ENCODE peak calls at places on chromosomes 12 and 14, in eight cellular contexts. One of them, this sample, is unnamed.
A peak's percentile ranks its signal among the peaks of the same experiment; 100 is the strongest.

GRCh38 chr14:20601522-20601921 is 10.3 kb upstream of the RNASE12 start:
- DNase-seq in left lung: no peak
- DNase-seq in mammary epithelial cell: no peak
- DNase-seq in left ventricle myocardium inferior: no peak
- DNase-seq in RWPE2: no peak
- DNase-seq in naive thymus-derived CD4-positive, alpha-beta T cell: no peak
- DNase-seq in Peyer's patch: no peak
- DNase-seq in Panc1: no peak
- DNase-seq in this sample: no peak

GRCh38 chr14:72024043-72024407 is 91.8 kb downstream of the RGS6 start:
- DNase-seq in naive thymus-derived CD4-positive, alpha-beta T cell: no peak
- DNase-seq in left ventricle myocardium inferior: no peak
- DNase-seq in Panc1: peak; percentile 15
- DNase-seq in mammary epithelial cell: peak; percentile 14
- DNase-seq in RWPE2: no peak
- DNase-seq in Peyer's patch: peak; percentile 54
- DNase-seq in left lung: no peak
- DNase-seq in this sample: no peak

GRCh38 chr12:14948672-14949071 is 10.3 kb upstream of the ERP27 start:
- DNase-seq in Peyer's patch: peak; percentile 70
- DNase-seq in left ventricle myocardium inferior: no peak
- DNase-seq in RWPE2: no peak
- DNase-seq in left lung: no peak
- DNase-seq in mammary epithelial cell: peak; percentile 50
- DNase-seq in Panc1: no peak
- DNase-seq in naive thymus-derived CD4-positive, alpha-beta T cell: no peak
- DNase-seq in this sample: no peak

GRCh38 chr14:56889705-56890104 is 79.4 kb upstream of the OTX2 start:
- DNase-seq in Peyer's patch: no peak
- DNase-seq in RWPE2: no peak
- DNase-seq in naive thymus-derived CD4-positive, alpha-beta T cell: no peak
- DNase-seq in left ventricle myocardium inferior: no peak
- DNase-seq in Panc1: no peak
- DNase-seq in left lung: no peak
- DNase-seq in mammary epithelial cell: no peak
- DNase-seq in this sample: no peak

GRCh38 chr14:23862513-23862912 is 91.1 kb upstream of the DHRS4 start:
- DNase-seq in left ventricle myocardium inferior: no peak
- DNase-seq in mammary epithelial cell: no peak
- DNase-seq in Panc1: no peak
- DNase-seq in naive thymus-derived CD4-positive, alpha-beta T cell: no peak
- DNase-seq in left lung: no peak
- DNase-seq in Peyer's patch: no peak
- DNase-seq in RWPE2: no peak
- DNase-seq in this sample: no peak

GRCh38 chr14:71665157-71665556 is 267.1 kb upstream of the RGS6 start:
- DNase-seq in mammary epithelial cell: peak; percentile 50
- DNase-seq in RWPE2: no peak
- DNase-seq in Panc1: no peak
- DNase-seq in left lung: no peak
- DNase-seq in Peyer's patch: no peak
- DNase-seq in naive thymus-derived CD4-positive, alpha-beta T cell: no peak
- DNase-seq in left ventricle myocardium inferior: no peak
- DNase-seq in this sample: no peak

GRCh38 chr12:132563911-132564310 is 46.5 kb downstream of the LRCOL1 start:
- DNase-seq in Panc1: no peak
- DNase-seq in left ventricle myocardium inferior: no peak
- DNase-seq in mammary epithelial cell: no peak
- DNase-seq in Peyer's patch: no peak
- DNase-seq in naive thymus-derived CD4-positive, alpha-beta T cell: no peak
- DNase-seq in left lung: no peak
- DNase-seq in RWPE2: no peak
- DNase-seq in this sample: no peak

GRCh38 chr12:120692524-120693033 is 5.6 kb downstream of the MLEC start:
- DNase-seq in left lung: no peak
- DNase-seq in Peyer's patch: no peak
- DNase-seq in mammary epithelial cell: no peak
- DNase-seq in Panc1: no peak
- DNase-seq in RWPE2: no peak
- DNase-seq in naive thymus-derived CD4-positive, alpha-beta T cell: no peak
- DNase-seq in left ventricle myocardium inferior: no peak
- DNase-seq in this sample: no peak

GRCh38 chr12:26292596-26292995 is 97.2 kb downstream of the SSPN start:
- DNase-seq in Panc1: no peak
- DNase-seq in Peyer's patch: no peak
- DNase-seq in left lung: no peak
- DNase-seq in mammary epithelial cell: peak; percentile 83
- DNase-seq in RWPE2: no peak
- DNase-seq in naive thymus-derived CD4-positive, alpha-beta T cell: no peak
- DNase-seq in left ventricle myocardium inferior: no peak
- DNase-seq in this sample: no peak

DNA sequence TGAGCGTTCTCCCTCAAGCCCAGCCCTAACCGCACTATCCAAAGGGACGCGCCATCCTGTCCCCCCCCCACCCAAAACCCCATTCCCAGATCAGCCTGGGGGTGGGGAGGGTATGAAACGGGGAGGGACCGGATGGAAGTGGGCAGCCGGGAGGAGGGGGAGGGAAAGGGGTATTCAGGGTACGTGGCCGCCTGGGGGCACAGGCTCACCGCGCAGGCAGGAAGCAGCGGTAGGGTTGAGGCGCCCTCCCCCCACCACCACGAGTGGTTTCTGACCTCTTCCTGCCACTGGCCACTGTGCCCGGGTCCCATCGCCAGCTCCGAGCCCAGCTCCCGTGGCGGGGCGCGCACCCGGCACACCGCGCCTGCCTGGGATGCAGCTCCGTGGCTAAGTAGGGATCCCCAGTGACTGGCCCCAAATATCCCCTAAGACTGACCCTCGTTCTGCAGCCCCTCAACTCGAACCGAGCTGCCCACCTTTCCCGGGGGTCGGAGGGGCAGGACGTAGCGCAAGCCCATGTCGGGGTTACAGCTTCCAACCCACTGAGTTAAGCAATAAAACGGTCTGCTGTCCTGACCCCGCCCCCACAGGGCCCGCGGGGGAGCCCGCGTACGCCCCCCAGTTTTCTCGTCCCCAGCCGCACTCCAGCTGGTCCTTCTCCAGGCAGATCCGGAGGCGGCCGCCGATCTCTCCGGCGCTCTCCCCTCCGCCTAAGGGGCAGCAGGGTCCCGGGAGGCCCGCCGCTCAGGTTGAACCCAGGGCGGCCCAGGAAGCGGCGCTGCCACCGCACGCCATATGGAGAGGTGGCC is 1.2 kb downstream of the ACTN1 start:
- DNase-seq in RWPE2: peak; percentile 99
- DNase-seq in Panc1: no peak
- DNase-seq in Peyer's patch: peak; percentile 74
- DNase-seq in mammary epithelial cell: peak; percentile 84
- DNase-seq in naive thymus-derived CD4-positive, alpha-beta T cell: peak; percentile 35
- DNase-seq in left ventricle myocardium inferior: peak; percentile 64
- DNase-seq in left lung: peak; percentile 80
- DNase-seq in this sample: peak; percentile 81
- H3K4me1 ChIP-seq in RWPE2: peaks cover 62% of the 10 kb centered on the region
- H3K4me1 ChIP-seq in Panc1: peaks cover 24% of the 10 kb centered on the region
- H3K4me1 ChIP-seq in Peyer's patch: no peaks in the 10 kb centered on the region
- H3K4me1 ChIP-seq in mammary epithelial cell: peaks cover 57% of the 10 kb centered on the region
- H3K4me1 ChIP-seq in naive thymus-derived CD4-positive, alpha-beta T cell: peaks cover 5% of the 10 kb centered on the region
- H3K4me1 ChIP-seq in left ventricle myocardium inferior: peaks cover 70% of the 10 kb centered on the region
- H3K4me1 ChIP-seq in left lung: peaks cover 56% of the 10 kb centered on the region
- H3K4me1 ChIP-seq in this sample: peaks cover 40% of the 10 kb centered on the region

GRCh38 chr12:40164034-40164433 is 58.2 kb upstream of the SLC2A13 start:
- DNase-seq in left lung: no peak
- DNase-seq in mammary epithelial cell: no peak
- DNase-seq in Peyer's patch: no peak
- DNase-seq in naive thymus-derived CD4-positive, alpha-beta T cell: no peak
- DNase-seq in left ventricle myocardium inferior: no peak
- DNase-seq in Panc1: no peak
- DNase-seq in RWPE2: no peak
- DNase-seq in this sample: no peak
- H3K9me3 ChIP-seq in left lung: no peaks in the 10 kb centered on the region
- H3K9me3 ChIP-seq in mammary epithelial cell: no peaks in the 10 kb centered on the region
- H3K9me3 ChIP-seq in Peyer's patch: no peaks in the 10 kb centered on the region
- H3K9me3 ChIP-seq in naive thymus-derived CD4-positive, alpha-beta T cell: no peaks in the 10 kb centered on the region
- H3K9me3 ChIP-seq in left ventricle myocardium inferior: peaks cover 20% of the 10 kb centered on the region
- H3K9me3 ChIP-seq in Panc1: peaks cover 4% of the 10 kb centered on the region
- H3K9me3 ChIP-seq in RWPE2: no peaks in the 10 kb centered on the region
- H3K9me3 ChIP-seq in this sample: no peaks in the 10 kb centered on the region

DNA sequence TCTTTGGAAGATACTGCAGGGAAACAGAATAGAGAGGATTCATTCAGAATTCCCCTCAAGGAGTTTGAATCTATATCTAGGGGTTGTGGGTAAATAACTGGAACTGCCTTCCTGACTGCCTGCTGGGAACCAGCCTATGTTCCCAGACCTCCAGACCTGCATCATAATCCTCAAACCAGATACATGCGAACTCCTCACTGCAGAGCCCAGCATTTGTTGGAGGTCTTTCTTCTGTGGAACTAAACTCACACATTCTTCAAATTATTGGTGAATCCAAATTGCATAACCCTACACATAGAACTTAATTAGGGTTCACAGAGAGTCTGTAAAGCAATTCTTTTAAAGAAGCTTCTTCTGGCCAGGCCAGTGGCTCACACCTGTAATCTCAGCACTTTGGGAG is 40.9 kb downstream of the GPR19 start:
- DNase-seq in Peyer's patch: no peak
- DNase-seq in Panc1: no peak
- DNase-seq in left ventricle myocardium inferior: no peak
- DNase-seq in RWPE2: no peak
- DNase-seq in left lung: no peak
- DNase-seq in naive thymus-derived CD4-positive, alpha-beta T cell: no peak
- DNase-seq in mammary epithelial cell: no peak
- DNase-seq in this sample: no peak
- H3K27ac ChIP-seq in Peyer's patch: no peak overlapping the region
- H3K27ac ChIP-seq in Panc1: no peak overlapping the region
- H3K27ac ChIP-seq in left ventricle myocardium inferior: no peak overlapping the region
- H3K27ac ChIP-seq in RWPE2: no peak overlapping the region
- H3K27ac ChIP-seq in left lung: no peak overlapping the region
- H3K27ac ChIP-seq in naive thymus-derived CD4-positive, alpha-beta T cell: no peak overlapping the region
- H3K27ac ChIP-seq in mammary epithelial cell: no peak overlapping the region
- H3K27ac ChIP-seq in this sample: no peak overlapping the region

GRCh38 chr12:85157023-85157626 is 121.0 kb downstream of the LRRIQ1 start:
- DNase-seq in naive thymus-derived CD4-positive, alpha-beta T cell: no peak
- DNase-seq in mammary epithelial cell: no peak
- DNase-seq in Peyer's patch: no peak
- DNase-seq in Panc1: no peak
- DNase-seq in RWPE2: no peak
- DNase-seq in left ventricle myocardium inferior: no peak
- DNase-seq in left lung: no peak
- DNase-seq in this sample: no peak

GRCh38 chr12:85155791-85156190 is 119.6 kb downstream of the LRRIQ1 start:
- DNase-seq in mammary epithelial cell: no peak
- DNase-seq in Peyer's patch: no peak
- DNase-seq in naive thymus-derived CD4-positive, alpha-beta T cell: no peak
- DNase-seq in Panc1: no peak
- DNase-seq in left ventricle myocardium inferior: no peak
- DNase-seq in left lung: no peak
- DNase-seq in RWPE2: no peak
- DNase-seq in this sample: no peak

GRCh38 chr12:85156569-85156968 is 120.4 kb downstream of the LRRIQ1 start:
- DNase-seq in naive thymus-derived CD4-positive, alpha-beta T cell: no peak
- DNase-seq in RWPE2: no peak
- DNase-seq in left ventricle myocardium inferior: no peak
- DNase-seq in Panc1: no peak
- DNase-seq in Peyer's patch: no peak
- DNase-seq in left lung: no peak
- DNase-seq in mammary epithelial cell: no peak
- DNase-seq in this sample: no peak
- H3K4me1 ChIP-seq in naive thymus-derived CD4-positive, alpha-beta T cell: no peaks in the 10 kb centered on the region
- H3K4me1 ChIP-seq in RWPE2: no peaks in the 10 kb centered on the region
- H3K4me1 ChIP-seq in left ventricle myocardium inferior: no peaks in the 10 kb centered on the region
- H3K4me1 ChIP-seq in Panc1: no peaks in the 10 kb centered on the region
- H3K4me1 ChIP-seq in Peyer's patch: no peaks in the 10 kb centered on the region
- H3K4me1 ChIP-seq in left lung: no peaks in the 10 kb centered on the region
- H3K4me1 ChIP-seq in mammary epithelial cell: no peaks in the 10 kb centered on the region
- H3K4me1 ChIP-seq in this sample: no peaks in the 10 kb centered on the region

GRCh38 chr12:31966558-31967205 is 7.5 kb downstream of the RESF1 start:
- DNase-seq in left lung: no peak
- DNase-seq in RWPE2: no peak
- DNase-seq in Peyer's patch: no peak
- DNase-seq in left ventricle myocardium inferior: no peak
- DNase-seq in naive thymus-derived CD4-positive, alpha-beta T cell: no peak
- DNase-seq in mammary epithelial cell: no peak
- DNase-seq in Panc1: no peak
- DNase-seq in this sample: no peak
- H3K9me3 ChIP-seq in left lung: no peaks in the 10 kb centered on the region
- H3K9me3 ChIP-seq in RWPE2: no peaks in the 10 kb centered on the region
- H3K9me3 ChIP-seq in Peyer's patch: no peaks in the 10 kb centered on the region
- H3K9me3 ChIP-seq in left ventricle myocardium inferior: no peaks in the 10 kb centered on the region
- H3K9me3 ChIP-seq in naive thymus-derived CD4-positive, alpha-beta T cell: peaks cover 8% of the 10 kb centered on the region
- H3K9me3 ChIP-seq in mammary epithelial cell: no peaks in the 10 kb centered on the region
- H3K9me3 ChIP-seq in Panc1: peaks cover 1% of the 10 kb centered on the region
- H3K9me3 ChIP-seq in this sample: no peaks in the 10 kb centered on the region

GRCh38 chr12:6965026-6965661 is 5.3 kb downstream of the PHB2 start:
- DNase-seq in mammary epithelial cell: peak; percentile 82
- DNase-seq in Peyer's patch: peak; percentile 95
- DNase-seq in Panc1: peak; percentile 32
- DNase-seq in RWPE2: peak; percentile 85
- DNase-seq in naive thymus-derived CD4-positive, alpha-beta T cell: peak; percentile 80
- DNase-seq in left ventricle myocardium inferior: peak; percentile 87
- DNase-seq in left lung: peak; percentile 91
- DNase-seq in this sample: peak; percentile 89
- H3K27ac ChIP-seq in mammary epithelial cell: peak overlapping the region; percentile 88
- H3K27ac ChIP-seq in Peyer's patch: peak overlapping the region; percentile 100
- H3K27ac ChIP-seq in Panc1: peak overlapping the region; percentile 63
- H3K27ac ChIP-seq in RWPE2: peak overlapping the region; percentile 87
- H3K27ac ChIP-seq in naive thymus-derived CD4-positive, alpha-beta T cell: peak overlapping the region; percentile 68
- H3K27ac ChIP-seq in left ventricle myocardium inferior: peak overlapping the region; percentile 86
- H3K27ac ChIP-seq in left lung: peak overlapping the region; percentile 83
- H3K27ac ChIP-seq in this sample: peak overlapping the region; percentile 90

DNA sequence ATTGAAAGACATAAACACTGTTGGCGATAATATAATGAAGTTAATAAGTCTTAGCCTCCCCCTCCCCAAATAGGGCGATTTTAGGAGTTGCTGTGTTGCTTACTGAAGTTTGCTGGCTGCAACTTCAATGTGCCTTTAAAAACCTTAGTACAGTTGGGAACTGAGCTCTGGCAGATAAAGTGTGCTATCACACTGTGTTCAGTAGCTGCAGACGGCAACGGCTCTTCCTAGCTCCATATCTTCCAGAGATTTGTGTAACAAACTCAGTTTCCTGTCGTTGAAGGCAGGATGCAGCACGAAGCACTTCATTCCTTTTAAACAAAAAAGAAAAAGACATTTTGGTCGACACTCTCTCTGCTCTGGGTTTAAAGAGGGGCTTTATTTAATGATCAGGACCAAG is 19.7 kb downstream of the PLXNC1 start:
- DNase-seq in Panc1: no peak
- DNase-seq in RWPE2: no peak
- DNase-seq in left ventricle myocardium inferior: no peak
- DNase-seq in mammary epithelial cell: no peak
- DNase-seq in naive thymus-derived CD4-positive, alpha-beta T cell: no peak
- DNase-seq in left lung: no peak
- DNase-seq in Peyer's patch: no peak
- DNase-seq in this sample: no peak
- H3K4me1 ChIP-seq in Panc1: no peaks in the 10 kb centered on the region
- H3K4me1 ChIP-seq in RWPE2: peaks cover 10% of the 10 kb centered on the region
- H3K4me1 ChIP-seq in left ventricle myocardium inferior: peaks cover 12% of the 10 kb centered on the region
- H3K4me1 ChIP-seq in mammary epithelial cell: no peaks in the 10 kb centered on the region
- H3K4me1 ChIP-seq in naive thymus-derived CD4-positive, alpha-beta T cell: no peaks in the 10 kb centered on the region
- H3K4me1 ChIP-seq in left lung: peaks cover 70% of the 10 kb centered on the region
- H3K4me1 ChIP-seq in Peyer's patch: no peaks in the 10 kb centered on the region
- H3K4me1 ChIP-seq in this sample: peaks cover 10% of the 10 kb centered on the region